ENCODE peak calls at places on chromosomes 4 and X, in nine cellular contexts. K is bronchial epithelial cell; L is C1 segment of cervical spinal cord; P is Karpas-422; G is T-helper 22 cell; C is SJSA1; F is stimulated activated CD4-positive, alpha-beta T cell treated with anti-CD3 and anti-CD28 coated beads, Interleukin-15, amount 100 ng/mL, for 1 hour; Q is hepatic stellate cell; D is head of caudate nucleus. B is an unnamed sample.

GRCh38 chr4:3858046-3858730 is 92.0 kb downstream of the ADRA2C start:
- DNase-seq in K (no peak), L (no peak), P (no peak), G (no peak), C (no peak), F (no peak), Q (no peak), D (no peak), B (no peak)

GRCh38 chrX:10582215-10582733 is 38.1 kb downstream of the MID1 start:
- DNase-seq in K (peak; percentile 64), L (no peak), P (no peak), G (no peak), C (no peak), F (no peak), Q (no peak), D (no peak), B (no peak)

GRCh38 chr4:71980976-71981375 is 50.8 kb upstream of the NPFFR2 start:
- DNase-seq in K (no peak), L (no peak), P (no peak), G (no peak), C (no peak), F (no peak), Q (no peak), D (no peak), B (no peak)

GRCh38 chr4:122583906-122584305 is 37.0 kb downstream of the IL21 start:
- DNase-seq in K (no peak), L (no peak), P (no peak), G (no peak), C (no peak), F (no peak), Q (no peak), D (peak; percentile 15), B (no peak)

GRCh38 chrX:1468250-1468772 is 15.6 kb upstream of the ASMTL start:
- DNase-seq in K (no peak), L (no peak), P (peak; percentile 96), G (peak; percentile 80), C (peak; percentile 69), F (peak; percentile 63), Q (no peak), D (peak; percentile 29), B (no peak)

GRCh38 chrX:30635630-30636029 is 17.6 kb upstream of the GK start:
- DNase-seq in K (no peak), L (no peak), P (peak; percentile 70), G (no peak), C (no peak), F (no peak), Q (peak; percentile 19), D (no peak), B (peak; percentile 40)

GRCh38 chrX:152428089-152428488 is 23.0 kb downstream of the GABRA3 start:
- DNase-seq in K (peak; percentile 0), L (no peak), P (no peak), G (no peak), C (no peak), F (no peak), Q (no peak), D (no peak), B (no peak)

GRCh38 chr4:1309261-1310010 is 19.7 kb downstream of the MAEA start:
- DNase-seq in K (peak; percentile 72), L (peak; percentile 70), P (no peak), G (peak; percentile 57), C (peak; percentile 85), F (peak; percentile 31), Q (peak; percentile 99), D (peak; percentile 87), B (no peak)

GRCh38 chr4:71944956-71945355 is 86.8 kb upstream of the NPFFR2 start:
- DNase-seq in K (peak; percentile 54), L (no peak), P (no peak), G (no peak), C (no peak), F (no peak), Q (no peak), D (no peak), B (peak; percentile 27)

GRCh38 chr4:182429896-182430295 is 186.7 kb downstream of the TENM3 start:
- DNase-seq in K (no peak), L (no peak), P (no peak), G (no peak), C (no peak), F (no peak), Q (no peak), D (no peak), B (no peak)

GRCh38 chr4:17072483-17072882 is 174.0 kb upstream of the LDB2 start:
- DNase-seq in K (no peak), L (no peak), P (no peak), G (no peak), C (no peak), F (no peak), Q (peak; percentile 19), D (no peak), B (no peak)

GRCh38 chr4:5424901-5425300 is 283.5 kb downstream of the EVC2 start:
- DNase-seq in K (no peak), L (no peak), P (no peak), G (no peak), C (no peak), F (no peak), Q (no peak), D (no peak), B (no peak)

GRCh38 chrX:100687546-100687945 is 43.5 kb downstream of the SRPX2 start:
- DNase-seq in K (no peak), L (no peak), P (no peak), G (no peak), C (no peak), F (no peak), Q (no peak), D (no peak), B (no peak)

GRCh38 chr4:5780831-5781480 is 70.0 kb downstream of the EVC start:
- DNase-seq in K (peak; percentile 25), L (no peak), P (no peak), G (no peak), C (no peak), F (no peak), Q (peak; percentile 63), D (no peak), B (no peak)

GRCh38 chrX:82591421-82591820 is 916.7 kb upstream of the POU3F4 start:
- DNase-seq in K (peak; percentile 60), L (no peak), P (no peak), G (no peak), C (no peak), F (no peak), Q (no peak), D (no peak), B (no peak)

GRCh38 chr4:176902710-176903323 is 110.1 kb upstream of the VEGFC start:
- DNase-seq in K (peak; percentile 96), L (no peak), P (no peak), G (no peak), C (peak; percentile 81), F (no peak), Q (peak; percentile 29), D (no peak), B (no peak)

GRCh38 chrX:38260231-38260630 is 39.6 kb upstream of the SRPX start:
- DNase-seq in K (peak; percentile 29), L (no peak), P (peak; percentile 68), G (no peak), C (no peak), F (no peak), Q (no peak), D (no peak), B (peak; percentile 66)

GRCh38 chr4:10984815-10985214 is 300.2 kb upstream of the CLNK start:
- DNase-seq in K (peak; percentile 64), L (no peak), P (no peak), G (no peak), C (no peak), F (no peak), Q (no peak), D (no peak), B (no peak)

GRCh38 chr4:91127891-91128290 is 1000.7 kb downstream of the CCSER1 start:
- DNase-seq in K (no peak), L (no peak), P (no peak), G (no peak), C (no peak), F (no peak), Q (no peak), D (no peak), B (no peak)